ENCODE peak calls at places on chromosomes 6 and 20, in four cellular contexts. Z is K562, T is WTC11, P is H1. Y is an unnamed sample.

GRCh38 chr6:159044899-159045727 is at the start of gene TAGAP:
- DNase-seq in Z (no peak), T (no peak), P (no peak), Y (peak)

GRCh38 chr20:2919518-2920245 is 46.4 kb downstream of the PTPRA start:
- DNase-seq in Z (no peak), T (no peak), P (no peak), Y (no peak)

GRCh38 chr6:159819932-159820640 is 20.0 kb downstream of the PNLDC1 start:
- DNase-seq in Z (no peak), T (no peak), P (no peak), Y (no peak)

GRCh38 chr6:169869301-169869700 is 117.9 kb downstream of the ERMARD start:
- DNase-seq in Z (no peak), T (no peak), P (peak), Y (no peak)

GRCh38 chr6:31272856-31273626 is 1.1 kb upstream of the HLA-C start:
- DNase-seq in Z (no peak), T (no peak), P (no peak), Y (no peak)

GRCh38 chr20:61884571-61885389 is 180.9 kb downstream of the TAF4 start:
- DNase-seq in Z (no peak), T (no peak), P (no peak), Y (no peak)

GRCh38 chr6:119324718-119325117 is 24.8 kb downstream of the MAN1A1 start:
- DNase-seq in Z (peak), T (no peak), P (no peak), Y (peak)

GRCh38 chr6:30319146-30319835 is 7.4 kb upstream of the TRIM39 start:
- DNase-seq in Z (no peak), T (no peak), P (no peak), Y (no peak)

GRCh38 chr20:51848346-51848745 is 46.0 kb upstream of the SALL4 start:
- DNase-seq in Z (no peak), T (no peak), P (no peak), Y (no peak)

GRCh38 chr6:116557863-116558262 is 4.3 kb downstream of the CALHM4 start:
- DNase-seq in Z (no peak), T (no peak), P (no peak), Y (no peak)

GRCh38 chr6:133837801-133838349 is 51.0 kb upstream of the TCF21 start:
- DNase-seq in Z (peak), T (peak), P (peak), Y (peak)

GRCh38 chr20:13297105-13297899 is 76.2 kb downstream of the ISM1 start:
- DNase-seq in Z (no peak), T (no peak), P (no peak), Y (no peak)

GRCh38 chr6:135334169-135334568 is 153.1 kb downstream of the MYB start:
- DNase-seq in Z (no peak), T (no peak), P (no peak), Y (no peak)

GRCh38 chr6:166563805-166564204 is 22.7 kb downstream of the RAMACL start:
- DNase-seq in Z (no peak), T (no peak), P (no peak), Y (no peak)

GRCh38 chr20:3658708-3659491 is 4.3 kb downstream of the GFRA4 start:
- DNase-seq in Z (no peak), T (no peak), P (no peak), Y (no peak)

GRCh38 chr6:165834613-165835259 is 171.7 kb upstream of the PDE10A start:
- DNase-seq in Z (no peak), T (no peak), P (no peak), Y (no peak)

GRCh38 chr6:20366082-20366834 is 35.4 kb upstream of the E2F3 start:
- DNase-seq in Z (no peak), T (no peak), P (no peak), Y (no peak)

GRCh38 chr20:4006640-4007039 is 8.7 kb downstream of the RNF24 start:
- DNase-seq in Z (no peak), T (no peak), P (no peak), Y (peak)

GRCh38 chr20:60138263-60139127 is 180.3 kb downstream of the CDH26 start:
- DNase-seq in Z (peak), T (no peak), P (no peak), Y (no peak)

GRCh38 chr6:1591926-1592325 is 17.8 kb upstream of the FOXC1 start:
- DNase-seq in Z (no peak), T (no peak), P (peak), Y (no peak)

GRCh38 chr6:75204222-75204958 is 1.5 kb downstream of the COL12A1 start:
- DNase-seq in Z (peak), T (peak), P (peak), Y (peak)

GRCh38 chr6:12311106-12311505 is 20.9 kb downstream of the EDN1 start:
- DNase-seq in Z (no peak), T (no peak), P (peak), Y (no peak)

GRCh38 chr6:166029506-166029905 is 138.1 kb downstream of the TBXT start:
- DNase-seq in Z (no peak), T (no peak), P (no peak), Y (no peak)

GRCh38 chr20:341682-342081 is 5.2 kb upstream of the NRSN2 start:
- DNase-seq in Z (peak), T (no peak), P (no peak), Y (no peak)

GRCh38 chr20:34703573-34704176 is 469 bp upstream of the TP53INP2 start:
- DNase-seq in Z (peak), T (peak), P (no peak), Y (peak)

GRCh38 chr6:170075659-170076223 is 215.1 kb downstream of the DLL1 start:
- DNase-seq in Z (no peak), T (no peak), P (peak), Y (peak)

GRCh38 chr20:17507032-17507431 is 24.1 kb downstream of the BFSP1 start:
- DNase-seq in Z (no peak), T (no peak), P (no peak), Y (no peak)

DNA sequence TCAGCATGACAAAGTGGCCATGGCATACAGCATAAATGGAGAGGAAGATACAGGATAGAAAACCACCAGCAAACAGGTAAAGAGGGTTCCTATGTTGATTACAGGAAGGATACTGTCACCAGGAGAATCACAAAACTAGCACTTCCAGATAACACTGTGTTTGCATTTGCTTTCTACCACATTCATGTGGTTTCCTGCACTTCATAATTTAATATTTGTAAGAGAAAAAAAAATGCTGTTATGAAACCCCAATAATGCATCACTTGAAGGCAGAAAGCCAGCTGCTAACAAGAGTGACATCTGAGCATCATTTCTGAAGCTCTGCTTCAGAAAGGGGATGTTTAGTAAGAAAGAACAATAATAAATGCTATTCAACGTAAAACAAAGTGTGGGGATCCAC is 106.6 kb downstream of the ATXN1 start:
- DNase-seq in Z (no peak), T (no peak), P (no peak), Y (no peak)
- TF ChIP-seq TEAD4 in Z (no peak), T (no peak), P (no peak), Y (no peak)

GRCh38 chr6:34178361-34179105 is 32.6 kb upstream of the GRM4 start:
- DNase-seq in Z (no peak), T (no peak), P (no peak), Y (no peak)
- TF ChIP-seq TEAD4 in Z (no peak), T (no peak), P (no peak), Y (no peak)

GRCh38 chr20:14489544-14489943 is 152.1 kb upstream of the FLRT3 start:
- DNase-seq in Z (no peak), T (no peak), P (no peak), Y (no peak)
- TF ChIP-seq TEAD4 in Z (no peak), T (no peak), P (no peak), Y (no peak)

GRCh38 chr6:56671651-56672461 is 29.2 kb upstream of the DST start:
- DNase-seq in Z (no peak), T (no peak), P (no peak), Y (peak)
- TF ChIP-seq TEAD4 in Z (no peak), T (no peak), P (no peak), Y (no peak)

GRCh38 chr20:53865905-53866786 is 204.2 kb downstream of the BCAS1 start:
- DNase-seq in Z (no peak), T (peak), P (no peak), Y (peak)
- TF ChIP-seq TEAD4 in Z (no peak), T (no peak), P (no peak), Y (no peak)

DNA sequence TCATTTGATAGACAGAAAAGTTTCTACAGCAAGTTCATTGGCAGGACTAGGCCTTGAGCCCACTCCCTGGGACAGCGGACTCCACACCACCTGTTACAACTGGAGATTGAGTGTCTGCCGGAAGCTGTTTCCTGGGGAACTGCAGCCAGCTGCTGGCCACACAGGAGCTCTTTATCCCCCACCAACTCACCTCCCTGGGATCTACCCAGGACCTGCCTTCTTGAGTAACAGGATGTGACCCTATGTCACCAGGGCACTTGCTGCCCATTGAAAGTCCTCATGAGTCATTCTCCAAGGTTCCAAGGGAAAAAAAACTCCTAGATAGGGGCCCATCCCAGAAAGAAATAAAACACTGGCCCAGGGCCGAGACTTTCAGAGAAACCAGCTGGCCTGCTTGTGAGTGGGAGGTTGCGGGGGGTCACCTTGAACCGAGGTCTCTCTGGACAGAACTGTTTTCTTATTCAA is 37.4 kb upstream of the SLC9A8 start:
- DNase-seq in Z (peak), T (peak), P (peak), Y (no peak)
- TF ChIP-seq TEAD4 in Z (no peak), T (no peak), P (no peak), Y (no peak)

GRCh38 chr6:34143884-34144580 is 1.9 kb downstream of the GRM4 start:
- DNase-seq in Z (peak), T (peak), P (peak), Y (peak)

GRCh38 chr6:34146801-34147592 is 1.1 kb upstream of the GRM4 start:
- DNase-seq in Z (no peak), T (peak), P (peak), Y (no peak)

GRCh38 chr6:34144581-34145160 is 1.2 kb downstream of the GRM4 start:
- DNase-seq in Z (no peak), T (no peak), P (peak), Y (no peak)

GRCh38 chr6:34146021-34146782 is at the start of gene GRM4:
- DNase-seq in Z (no peak), T (peak), P (peak), Y (no peak)

GRCh38 chr6:34145161-34146020 is 496 bp downstream of the GRM4 start:
- DNase-seq in Z (peak), T (peak), P (peak), Y (peak)
- TF ChIP-seq TEAD4 in Z (no peak), T (no peak), P (peak), Y (no peak)

DNA sequence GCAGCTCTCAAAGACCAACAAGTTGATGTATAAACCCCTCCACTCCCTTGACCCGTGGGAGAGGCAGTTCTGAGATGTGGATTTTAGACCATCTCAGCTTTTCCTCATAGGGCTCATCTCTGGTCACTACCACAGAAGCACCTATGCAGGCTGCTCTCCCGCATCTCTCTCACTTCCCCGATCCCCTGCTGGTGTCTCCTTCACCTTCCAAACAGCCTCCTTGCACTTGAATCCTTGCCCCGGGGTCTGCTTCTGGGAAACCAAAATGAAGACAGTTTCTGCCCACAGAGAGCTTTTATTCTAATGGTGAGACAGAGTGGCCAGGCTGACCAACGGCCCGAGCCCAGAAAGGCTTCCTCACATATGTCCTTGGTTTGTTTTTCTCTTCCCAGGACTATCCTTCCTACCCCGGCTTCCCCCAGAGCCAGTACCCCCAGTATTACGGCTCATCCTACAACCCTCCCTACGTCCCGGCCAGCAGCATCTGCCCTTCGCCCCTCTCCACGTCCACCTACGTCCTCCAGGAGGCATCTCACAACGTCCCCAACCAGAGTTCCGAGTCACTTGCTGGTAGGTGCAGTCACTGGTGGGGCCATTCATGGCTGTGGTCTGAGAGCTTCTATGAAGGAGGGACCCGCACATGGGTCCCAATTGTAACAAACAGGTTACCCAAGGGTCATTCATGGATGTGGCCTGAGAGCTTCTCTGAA is 179.3 kb downstream of the EYA2 start:
- DNase-seq in Z (no peak), T (no peak), P (no peak), Y (no peak)
- TF ChIP-seq TEAD4 in Z (no peak), T (no peak), P (no peak), Y (no peak)

GRCh38 chr20:57708694-57709673 is 831 bp downstream of the PMEPA1 start:
- DNase-seq in Z (no peak), T (no peak), P (no peak), Y (peak)
- TF ChIP-seq TEAD4 in Z (no peak), T (no peak), P (no peak), Y (no peak)